ENCODE peak calls at places on chromosomes 12 and 14, in six cellular contexts. E, G, S, K, N and Z are unnamed samples.

GRCh38 chr12:29763301-29763683 is 20.4 kb downstream of the TMTC1 start:
- DNase-seq in E (no peak), G (no peak), S (no peak), K (no peak), N (peak), Z (no peak)

GRCh38 chr14:100714205-100714781 is 12.4 kb upstream of the DLK1 start:
- DNase-seq in E (no peak), G (no peak), S (no peak), K (no peak), N (no peak), Z (no peak)

GRCh38 chr14:105856676-105857222 is 330.4 kb downstream of the TMEM121 start:
- DNase-seq in E (no peak), G (no peak), S (no peak), K (no peak), N (no peak), Z (no peak)

GRCh38 chr14:75959031-75959430 is 22.8 kb downstream of the TGFB3 start:
- DNase-seq in E (no peak), G (no peak), S (no peak), K (no peak), N (no peak), Z (no peak)

GRCh38 chr14:104280902-104281767 is 142.7 kb downstream of the KIF26A start:
- DNase-seq in E (no peak), G (no peak), S (no peak), K (peak), N (no peak), Z (peak)

GRCh38 chr14:50801706-50802105 is 29.3 kb downstream of the NIN start:
- DNase-seq in E (no peak), G (peak), S (no peak), K (no peak), N (peak), Z (no peak)

GRCh38 chr14:75720828-75721227 is 59.8 kb downstream of the TTLL5 start:
- DNase-seq in E (no peak), G (peak), S (no peak), K (no peak), N (peak), Z (no peak)

GRCh38 chr12:64252708-64253107 is 30.6 kb upstream of the KICS2 start:
- DNase-seq in E (no peak), G (no peak), S (no peak), K (no peak), N (no peak), Z (no peak)

GRCh38 chr14:73741876-73742519 is 27.8 kb upstream of the PNMA1 start:
- DNase-seq in E (no peak), G (peak), S (no peak), K (peak), N (peak), Z (no peak)

GRCh38 chr14:40656301-40656700 is 950.4 kb upstream of the LRFN5 start:
- DNase-seq in E (no peak), G (no peak), S (no peak), K (no peak), N (no peak), Z (no peak)

GRCh38 chr12:120367924-120368788 is 808 bp downstream of the MSI1 start:
- DNase-seq in E (peak), G (no peak), S (no peak), K (peak), N (no peak), Z (peak)

GRCh38 chr12:115763376-115763775 is 514.1 kb downstream of the MED13L start:
- DNase-seq in E (no peak), G (no peak), S (no peak), K (no peak), N (no peak), Z (no peak)

DNA sequence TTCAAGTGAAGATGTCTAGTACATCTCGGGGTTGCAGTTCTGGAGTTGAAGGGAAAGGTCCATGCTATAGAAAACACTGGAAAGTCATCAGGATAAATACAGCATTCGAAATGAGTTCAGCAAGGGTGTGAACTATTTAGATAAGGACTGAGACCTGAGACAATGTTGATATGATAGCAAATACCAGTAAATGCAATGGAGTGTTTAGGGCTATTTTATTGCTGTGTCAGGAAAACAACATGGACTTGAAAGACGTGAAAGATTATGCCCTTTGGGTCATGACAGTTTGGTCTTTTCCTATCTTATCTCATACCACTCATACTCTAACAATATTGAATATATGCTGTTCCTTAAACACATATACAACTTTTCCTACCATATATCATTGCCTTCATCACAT is 1776.2 kb upstream of the SEL1L start:
- DNase-seq in E (peak), G (no peak), S (no peak), K (no peak), N (no peak), Z (no peak)
- H3K4me3 ChIP-seq in E (no peak), G (no peak), S (no peak), K (no peak), N (no peak), Z (no peak)

DNA sequence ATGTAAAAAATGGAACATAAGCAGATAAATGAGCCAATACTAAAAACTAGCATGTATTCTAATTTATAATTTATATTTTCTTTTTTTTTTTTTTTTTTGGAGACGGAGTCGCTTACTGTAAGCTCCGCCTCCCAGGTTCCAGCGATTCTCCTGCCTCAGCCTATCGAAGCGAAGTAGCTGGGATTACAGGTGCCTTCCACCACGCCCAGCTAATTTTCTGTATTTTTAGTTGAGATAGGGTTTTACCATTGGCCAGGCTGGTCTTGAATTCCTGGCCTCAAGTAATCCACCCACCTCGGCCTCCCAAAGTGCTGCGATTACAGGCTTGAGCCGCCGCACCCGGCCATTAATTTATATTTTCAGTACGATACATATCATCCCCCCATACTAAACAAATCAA is 2.7 kb downstream of the MAPK1IP1L start:
- DNase-seq in E (no peak), G (no peak), S (no peak), K (no peak), N (no peak), Z (no peak)
- H3K4me3 ChIP-seq in E (no peak), G (no peak), S (no peak), K (no peak), N (no peak), Z (no peak)

GRCh38 chr12:121428883-121429282 is 29.0 kb downstream of the RNF34 start:
- DNase-seq in E (no peak), G (no peak), S (no peak), K (no peak), N (no peak), Z (no peak)
- H3K4me3 ChIP-seq in E (no peak), G (no peak), S (no peak), K (no peak), N (no peak), Z (no peak)

GRCh38 chr12:65602191-65602578 is 222.1 kb upstream of the HMGA2 start:
- DNase-seq in E (no peak), G (no peak), S (no peak), K (no peak), N (no peak), Z (no peak)
- H3K4me3 ChIP-seq in E (no peak), G (no peak), S (no peak), K (no peak), N (no peak), Z (no peak)